ENCODE peak calls at places on chromosomes 13 and 19, in ten cellular contexts. One of them, this sample, is unnamed.
A peak's percentile ranks its signal among the peaks of the same experiment; 100 is the strongest.

GRCh38 chr19:31784631-31785237 is 435.5 kb upstream of the TSHZ3 start:
- DNase-seq in fibroblast of the aortic adventitia: no peak
- DNase-seq in lower leg skin: no peak
- DNase-seq in dorsolateral prefrontal cortex: no peak
- DNase-seq in pancreas: no peak
- DNase-seq in fibroblast of pulmonary artery: no peak
- DNase-seq in HL-60: no peak
- DNase-seq in brain microvascular endothelial cell: no peak
- DNase-seq in fibroblast of lung: peak; percentile 20
- DNase-seq in breast epithelium: no peak
- DNase-seq in this sample: no peak

GRCh38 chr13:30364133-30364532 is 56.8 kb upstream of the KATNAL1 start:
- DNase-seq in fibroblast of the aortic adventitia: peak; percentile 45
- DNase-seq in lower leg skin: peak; percentile 7
- DNase-seq in dorsolateral prefrontal cortex: no peak
- DNase-seq in pancreas: no peak
- DNase-seq in fibroblast of pulmonary artery: peak; percentile 32
- DNase-seq in HL-60: no peak
- DNase-seq in brain microvascular endothelial cell: no peak
- DNase-seq in fibroblast of lung: peak; percentile 60
- DNase-seq in breast epithelium: no peak
- DNase-seq in this sample: no peak

GRCh38 chr13:85148009-85148408 is 651.2 kb downstream of the SLITRK6 start:
- DNase-seq in fibroblast of the aortic adventitia: no peak
- DNase-seq in lower leg skin: no peak
- DNase-seq in dorsolateral prefrontal cortex: no peak
- DNase-seq in pancreas: no peak
- DNase-seq in fibroblast of pulmonary artery: peak; percentile 53
- DNase-seq in HL-60: no peak
- DNase-seq in brain microvascular endothelial cell: no peak
- DNase-seq in fibroblast of lung: peak; percentile 7
- DNase-seq in breast epithelium: no peak
- DNase-seq in this sample: no peak

GRCh38 chr19:55544776-55545439 is 435 bp downstream of the SBK3 start:
- DNase-seq in fibroblast of the aortic adventitia: no peak
- DNase-seq in lower leg skin: no peak
- DNase-seq in dorsolateral prefrontal cortex: no peak
- DNase-seq in pancreas: no peak
- DNase-seq in fibroblast of pulmonary artery: no peak
- DNase-seq in HL-60: no peak
- DNase-seq in brain microvascular endothelial cell: no peak
- DNase-seq in fibroblast of lung: no peak
- DNase-seq in breast epithelium: no peak
- DNase-seq in this sample: no peak

GRCh38 chr19:1070576-1070930 is 3.6 kb downstream of the ARHGAP45 start:
- DNase-seq in fibroblast of the aortic adventitia: no peak
- DNase-seq in lower leg skin: no peak
- DNase-seq in dorsolateral prefrontal cortex: no peak
- DNase-seq in pancreas: no peak
- DNase-seq in fibroblast of pulmonary artery: no peak
- DNase-seq in HL-60: no peak
- DNase-seq in brain microvascular endothelial cell: no peak
- DNase-seq in fibroblast of lung: no peak
- DNase-seq in breast epithelium: no peak
- DNase-seq in this sample: no peak

GRCh38 chr19:43470288-43470687 is 4.9 kb upstream of the LYPD3 start:
- DNase-seq in fibroblast of the aortic adventitia: peak; percentile 40
- DNase-seq in lower leg skin: no peak
- DNase-seq in dorsolateral prefrontal cortex: no peak
- DNase-seq in pancreas: no peak
- DNase-seq in fibroblast of pulmonary artery: no peak
- DNase-seq in HL-60: no peak
- DNase-seq in brain microvascular endothelial cell: peak; percentile 32
- DNase-seq in fibroblast of lung: peak; percentile 76
- DNase-seq in breast epithelium: no peak
- DNase-seq in this sample: no peak

GRCh38 chr19:53808710-53809125 is 15.4 kb downstream of the NLRP12 start:
- DNase-seq in fibroblast of the aortic adventitia: peak; percentile 75
- DNase-seq in lower leg skin: no peak
- DNase-seq in dorsolateral prefrontal cortex: no peak
- DNase-seq in pancreas: no peak
- DNase-seq in fibroblast of pulmonary artery: peak; percentile 74
- DNase-seq in HL-60: peak; percentile 42
- DNase-seq in brain microvascular endothelial cell: peak; percentile 32
- DNase-seq in fibroblast of lung: peak; percentile 39
- DNase-seq in breast epithelium: no peak
- DNase-seq in this sample: no peak

GRCh38 chr19:8129061-8129460 is 20.3 kb downstream of the FBN3 start:
- DNase-seq in fibroblast of the aortic adventitia: no peak
- DNase-seq in lower leg skin: no peak
- DNase-seq in dorsolateral prefrontal cortex: no peak
- DNase-seq in pancreas: no peak
- DNase-seq in fibroblast of pulmonary artery: no peak
- DNase-seq in HL-60: no peak
- DNase-seq in brain microvascular endothelial cell: no peak
- DNase-seq in fibroblast of lung: no peak
- DNase-seq in breast epithelium: no peak
- DNase-seq in this sample: no peak

GRCh38 chr13:45674908-45675307 is 27.2 kb upstream of the CBY2 start:
- DNase-seq in fibroblast of the aortic adventitia: peak; percentile 69
- DNase-seq in lower leg skin: no peak
- DNase-seq in dorsolateral prefrontal cortex: no peak
- DNase-seq in pancreas: no peak
- DNase-seq in fibroblast of pulmonary artery: peak; percentile 68
- DNase-seq in HL-60: no peak
- DNase-seq in brain microvascular endothelial cell: peak; percentile 53
- DNase-seq in fibroblast of lung: peak; percentile 99
- DNase-seq in breast epithelium: no peak
- DNase-seq in this sample: peak; percentile 53

GRCh38 chr19:14536926-14537692 is 7.7 kb downstream of the TECR start:
- DNase-seq in fibroblast of the aortic adventitia: peak; percentile 61
- DNase-seq in lower leg skin: peak; percentile 90
- DNase-seq in dorsolateral prefrontal cortex: no peak
- DNase-seq in pancreas: peak; percentile 88
- DNase-seq in fibroblast of pulmonary artery: peak; percentile 89
- DNase-seq in HL-60: no peak
- DNase-seq in brain microvascular endothelial cell: peak; percentile 31
- DNase-seq in fibroblast of lung: peak; percentile 43
- DNase-seq in breast epithelium: peak; percentile 78
- DNase-seq in this sample: peak; percentile 74

GRCh38 chr19:7722231-7722651 is 9.7 kb downstream of the CLEC4G start:
- DNase-seq in fibroblast of the aortic adventitia: no peak
- DNase-seq in lower leg skin: no peak
- DNase-seq in dorsolateral prefrontal cortex: no peak
- DNase-seq in pancreas: no peak
- DNase-seq in fibroblast of pulmonary artery: no peak
- DNase-seq in HL-60: no peak
- DNase-seq in brain microvascular endothelial cell: no peak
- DNase-seq in fibroblast of lung: no peak
- DNase-seq in breast epithelium: no peak
- DNase-seq in this sample: no peak

GRCh38 chr19:29999490-29999889 is 57.5 kb downstream of the URI1 start:
- DNase-seq in fibroblast of the aortic adventitia: no peak
- DNase-seq in lower leg skin: no peak
- DNase-seq in dorsolateral prefrontal cortex: no peak
- DNase-seq in pancreas: no peak
- DNase-seq in fibroblast of pulmonary artery: no peak
- DNase-seq in HL-60: no peak
- DNase-seq in brain microvascular endothelial cell: no peak
- DNase-seq in fibroblast of lung: no peak
- DNase-seq in breast epithelium: no peak
- DNase-seq in this sample: no peak

GRCh38 chr19:30000862-30001261 is 58.8 kb downstream of the URI1 start:
- DNase-seq in fibroblast of the aortic adventitia: no peak
- DNase-seq in lower leg skin: no peak
- DNase-seq in dorsolateral prefrontal cortex: no peak
- DNase-seq in pancreas: no peak
- DNase-seq in fibroblast of pulmonary artery: no peak
- DNase-seq in HL-60: no peak
- DNase-seq in brain microvascular endothelial cell: no peak
- DNase-seq in fibroblast of lung: no peak
- DNase-seq in breast epithelium: no peak
- DNase-seq in this sample: no peak

GRCh38 chr19:30003862-30004261 is 61.8 kb downstream of the URI1 start:
- DNase-seq in fibroblast of the aortic adventitia: no peak
- DNase-seq in lower leg skin: no peak
- DNase-seq in dorsolateral prefrontal cortex: no peak
- DNase-seq in pancreas: no peak
- DNase-seq in fibroblast of pulmonary artery: no peak
- DNase-seq in HL-60: no peak
- DNase-seq in brain microvascular endothelial cell: no peak
- DNase-seq in fibroblast of lung: no peak
- DNase-seq in breast epithelium: no peak
- DNase-seq in this sample: no peak

GRCh38 chr19:30001301-30001700 is 59.3 kb downstream of the URI1 start:
- DNase-seq in fibroblast of the aortic adventitia: no peak
- DNase-seq in lower leg skin: no peak
- DNase-seq in dorsolateral prefrontal cortex: no peak
- DNase-seq in pancreas: no peak
- DNase-seq in fibroblast of pulmonary artery: no peak
- DNase-seq in HL-60: no peak
- DNase-seq in brain microvascular endothelial cell: no peak
- DNase-seq in fibroblast of lung: no peak
- DNase-seq in breast epithelium: no peak
- DNase-seq in this sample: no peak

DNA sequence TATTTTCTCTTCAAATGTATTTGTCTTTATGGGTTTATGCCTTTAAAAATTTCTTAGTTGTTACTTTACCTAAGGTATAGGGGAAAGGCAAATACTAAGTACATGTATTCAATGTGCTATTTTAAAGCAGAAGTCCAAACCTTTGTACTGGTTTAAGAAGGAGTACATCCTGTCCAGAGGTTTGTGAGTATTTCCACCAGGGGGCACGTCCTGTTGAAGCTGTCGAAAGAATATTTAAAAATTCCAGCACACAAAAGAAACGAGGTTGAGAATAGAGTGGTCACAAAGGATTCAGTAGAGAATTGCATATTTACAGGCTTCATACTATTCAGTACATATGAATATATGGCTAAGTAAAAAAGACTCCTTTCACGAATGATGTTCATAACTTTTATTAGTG is 59.8 kb downstream of the URI1 start:
- DNase-seq in fibroblast of the aortic adventitia: no peak
- DNase-seq in lower leg skin: no peak
- DNase-seq in dorsolateral prefrontal cortex: no peak
- DNase-seq in pancreas: no peak
- DNase-seq in fibroblast of pulmonary artery: peak; percentile 16
- DNase-seq in HL-60: no peak
- DNase-seq in brain microvascular endothelial cell: peak; percentile 4
- DNase-seq in fibroblast of lung: peak; percentile 2
- DNase-seq in breast epithelium: no peak
- DNase-seq in this sample: no peak
- TF ChIP-seq CTCF in fibroblast of the aortic adventitia: no peak
- TF ChIP-seq CTCF in lower leg skin: no peak
- TF ChIP-seq CTCF in dorsolateral prefrontal cortex: no peak
- TF ChIP-seq CTCF in pancreas: no peak
- TF ChIP-seq CTCF in fibroblast of pulmonary artery: peak; percentile 32
- TF ChIP-seq CTCF in HL-60: no peak
- TF ChIP-seq CTCF in brain microvascular endothelial cell: peak; percentile 60
- TF ChIP-seq CTCF in fibroblast of lung: no peak
- TF ChIP-seq CTCF in breast epithelium: no peak
- TF ChIP-seq CTCF in this sample: no peak

GRCh38 chr19:17107546-17108452 is 32.2 kb downstream of the MYO9B start:
- DNase-seq in fibroblast of the aortic adventitia: peak; percentile 97
- DNase-seq in lower leg skin: peak; percentile 98
- DNase-seq in dorsolateral prefrontal cortex: peak; percentile 77
- DNase-seq in pancreas: peak; percentile 52
- DNase-seq in fibroblast of pulmonary artery: peak; percentile 97
- DNase-seq in HL-60: peak; percentile 74
- DNase-seq in brain microvascular endothelial cell: peak; percentile 95
- DNase-seq in fibroblast of lung: peak; percentile 96
- DNase-seq in breast epithelium: peak; percentile 77
- DNase-seq in this sample: peak; percentile 51
- TF ChIP-seq CTCF in fibroblast of the aortic adventitia: no peak
- TF ChIP-seq CTCF in lower leg skin: no peak
- TF ChIP-seq CTCF in dorsolateral prefrontal cortex: no peak
- TF ChIP-seq CTCF in pancreas: no peak
- TF ChIP-seq CTCF in fibroblast of pulmonary artery: no peak
- TF ChIP-seq CTCF in HL-60: no peak
- TF ChIP-seq CTCF in brain microvascular endothelial cell: no peak
- TF ChIP-seq CTCF in fibroblast of lung: no peak
- TF ChIP-seq CTCF in breast epithelium: no peak
- TF ChIP-seq CTCF in this sample: no peak

GRCh38 chr19:39211731-39212376 is 7.8 kb upstream of the SYCN start:
- DNase-seq in fibroblast of the aortic adventitia: no peak
- DNase-seq in lower leg skin: no peak
- DNase-seq in dorsolateral prefrontal cortex: no peak
- DNase-seq in pancreas: no peak
- DNase-seq in fibroblast of pulmonary artery: no peak
- DNase-seq in HL-60: no peak
- DNase-seq in brain microvascular endothelial cell: peak; percentile 2
- DNase-seq in fibroblast of lung: no peak
- DNase-seq in breast epithelium: no peak
- DNase-seq in this sample: no peak

GRCh38 chr19:39217094-39217493 is 13.0 kb upstream of the SYCN start:
- DNase-seq in fibroblast of the aortic adventitia: no peak
- DNase-seq in lower leg skin: no peak
- DNase-seq in dorsolateral prefrontal cortex: no peak
- DNase-seq in pancreas: no peak
- DNase-seq in fibroblast of pulmonary artery: no peak
- DNase-seq in HL-60: no peak
- DNase-seq in brain microvascular endothelial cell: no peak
- DNase-seq in fibroblast of lung: no peak
- DNase-seq in breast epithelium: no peak
- DNase-seq in this sample: no peak

GRCh38 chr19:39209196-39209595 is 5.1 kb upstream of the SYCN start:
- DNase-seq in fibroblast of the aortic adventitia: no peak
- DNase-seq in lower leg skin: no peak
- DNase-seq in dorsolateral prefrontal cortex: no peak
- DNase-seq in pancreas: peak; percentile 41
- DNase-seq in fibroblast of pulmonary artery: no peak
- DNase-seq in HL-60: no peak
- DNase-seq in brain microvascular endothelial cell: no peak
- DNase-seq in fibroblast of lung: no peak
- DNase-seq in breast epithelium: no peak
- DNase-seq in this sample: no peak

GRCh38 chr19:39208175-39208795 is 4.2 kb upstream of the SYCN start:
- DNase-seq in fibroblast of the aortic adventitia: no peak
- DNase-seq in lower leg skin: no peak
- DNase-seq in dorsolateral prefrontal cortex: no peak
- DNase-seq in pancreas: peak; percentile 37
- DNase-seq in fibroblast of pulmonary artery: no peak
- DNase-seq in HL-60: no peak
- DNase-seq in brain microvascular endothelial cell: no peak
- DNase-seq in fibroblast of lung: no peak
- DNase-seq in breast epithelium: no peak
- DNase-seq in this sample: no peak

GRCh38 chr19:39212377-39212742 is 8.3 kb upstream of the SYCN start:
- DNase-seq in fibroblast of the aortic adventitia: peak; percentile 10
- DNase-seq in lower leg skin: no peak
- DNase-seq in dorsolateral prefrontal cortex: no peak
- DNase-seq in pancreas: no peak
- DNase-seq in fibroblast of pulmonary artery: peak; percentile 21
- DNase-seq in HL-60: peak; percentile 47
- DNase-seq in brain microvascular endothelial cell: peak; percentile 12
- DNase-seq in fibroblast of lung: no peak
- DNase-seq in breast epithelium: no peak
- DNase-seq in this sample: no peak
- TF ChIP-seq CTCF in fibroblast of the aortic adventitia: peak; percentile 23
- TF ChIP-seq CTCF in lower leg skin: no peak
- TF ChIP-seq CTCF in dorsolateral prefrontal cortex: no peak
- TF ChIP-seq CTCF in pancreas: peak; percentile 15
- TF ChIP-seq CTCF in fibroblast of pulmonary artery: peak; percentile 29
- TF ChIP-seq CTCF in HL-60: no peak
- TF ChIP-seq CTCF in brain microvascular endothelial cell: peak; percentile 54
- TF ChIP-seq CTCF in fibroblast of lung: peak; percentile 9
- TF ChIP-seq CTCF in breast epithelium: no peak
- TF ChIP-seq CTCF in this sample: no peak

GRCh38 chr13:89816404-89816803 is 1531.1 kb upstream of the MIR17HG start:
- DNase-seq in fibroblast of the aortic adventitia: no peak
- DNase-seq in lower leg skin: no peak
- DNase-seq in dorsolateral prefrontal cortex: no peak
- DNase-seq in pancreas: no peak
- DNase-seq in fibroblast of pulmonary artery: no peak
- DNase-seq in HL-60: no peak
- DNase-seq in brain microvascular endothelial cell: no peak
- DNase-seq in fibroblast of lung: no peak
- DNase-seq in breast epithelium: no peak
- DNase-seq in this sample: no peak
- TF ChIP-seq CTCF in fibroblast of the aortic adventitia: no peak
- TF ChIP-seq CTCF in lower leg skin: no peak
- TF ChIP-seq CTCF in dorsolateral prefrontal cortex: no peak
- TF ChIP-seq CTCF in pancreas: no peak
- TF ChIP-seq CTCF in fibroblast of pulmonary artery: no peak
- TF ChIP-seq CTCF in HL-60: no peak
- TF ChIP-seq CTCF in brain microvascular endothelial cell: no peak
- TF ChIP-seq CTCF in fibroblast of lung: no peak
- TF ChIP-seq CTCF in breast epithelium: no peak
- TF ChIP-seq CTCF in this sample: no peak

This sample was measured in mesothelial cell of epicardium.